ENCODE peak calls at places on chromosome 12, in four cellular contexts. K is K562, H is upper lobe of left lung, U is sigmoid colon. Y is an unnamed sample.

GRCh38 chr12:62466018-62466595 is 519 bp upstream of the MON2 start:
- DNase-seq in K (peak), U (peak), H (peak), Y (peak)

GRCh38 chr12:29510591-29511174 is 13.2 kb upstream of the OVCH1 start:
- DNase-seq in U (no peak), K (no peak), H (no peak), Y (peak)

GRCh38 chr12:121894633-121895032 is 6.0 kb downstream of the PSMD9 start:
- DNase-seq in K (no peak), H (no peak), U (peak), Y (peak)

GRCh38 chr12:58465418-58465817 is 454.9 kb downstream of the LRIG3 start:
- DNase-seq in H (no peak), U (no peak), K (no peak), Y (no peak)

GRCh38 chr12:52052471-52053186 is 1.4 kb downstream of the NR4A1 start:
- DNase-seq in U (peak), K (peak), H (peak), Y (peak)

GRCh38 chr12:119180380-119181040 is 1.8 kb downstream of the HSPB8 start:
- DNase-seq in U (peak), K (peak), H (peak), Y (no peak)

GRCh38 chr12:2666411-2666810 is 128.4 kb upstream of the FKBP4 start:
- DNase-seq in H (no peak), U (peak), K (no peak), Y (no peak)

GRCh38 chr12:29282452-29282851 is 98.5 kb downstream of the ERGIC2 start:
- DNase-seq in H (no peak), K (no peak), U (no peak), Y (no peak)

GRCh38 chr12:65016881-65017650 is 104.0 kb downstream of the WIF1 start:
- DNase-seq in K (no peak), H (no peak), U (no peak), Y (no peak)

GRCh38 chr12:94184995-94185711 is 36.8 kb downstream of the PLXNC1 start:
- DNase-seq in K (no peak), U (no peak), H (no peak), Y (no peak)

GRCh38 chr12:44616385-44616784 is 259.7 kb downstream of the NELL2 start:
- DNase-seq in K (no peak), H (no peak), U (no peak), Y (no peak)

GRCh38 chr12:110543252-110543959 is 39.7 kb downstream of the PPTC7 start:
- DNase-seq in U (peak), H (peak), K (no peak), Y (no peak)

GRCh38 chr12:132803883-132804282 is 24.8 kb downstream of the GOLGA3 start:
- DNase-seq in H (no peak), K (no peak), U (no peak), Y (no peak)

GRCh38 chr12:124578445-124578844 is 11.0 kb upstream of the NCOR2 start:
- DNase-seq in U (no peak), K (no peak), H (no peak), Y (no peak)

GRCh38 chr12:94790822-94791221 is 140.5 kb upstream of the TMCC3 start:
- DNase-seq in H (no peak), K (no peak), U (no peak), Y (no peak)

GRCh38 chr12:3795096-3795799 is 42.3 kb upstream of the CRACR2A start:
- DNase-seq in H (no peak), K (no peak), U (no peak), Y (no peak)

GRCh38 chr12:12442548-12443071 is 85.7 kb downstream of the BORCS5 start:
- DNase-seq in U (no peak), H (no peak), K (peak), Y (no peak)

GRCh38 chr12:111035578-111036301 is 115.4 kb upstream of the MYL2 start:
- DNase-seq in H (no peak), U (no peak), K (no peak), Y (peak)

GRCh38 chr12:25436206-25436912 is 116.7 kb downstream of the LMNTD1 start:
- DNase-seq in U (no peak), H (no peak), K (peak), Y (peak)

GRCh38 chr12:29944269-29945000 is 160.7 kb upstream of the TMTC1 start:
- DNase-seq in H (no peak), K (no peak), U (no peak), Y (no peak)

GRCh38 chr12:12901158-12901791 is 9.9 kb downstream of the GPRC5A start:
- DNase-seq in K (no peak), U (peak), H (peak), Y (no peak)

GRCh38 chr12:64104376-64104775 is 117.7 kb downstream of the KICS2 start:
- DNase-seq in U (peak), K (no peak), H (no peak), Y (no peak)

GRCh38 chr12:2627343-2628191 is 167.2 kb upstream of the FKBP4 start:
- DNase-seq in H (no peak), U (no peak), K (no peak), Y (no peak)

GRCh38 chr12:114767906-114768697 is 84.1 kb upstream of the TBX3 start:
- DNase-seq in H (no peak), K (no peak), U (no peak), Y (no peak)

DNA sequence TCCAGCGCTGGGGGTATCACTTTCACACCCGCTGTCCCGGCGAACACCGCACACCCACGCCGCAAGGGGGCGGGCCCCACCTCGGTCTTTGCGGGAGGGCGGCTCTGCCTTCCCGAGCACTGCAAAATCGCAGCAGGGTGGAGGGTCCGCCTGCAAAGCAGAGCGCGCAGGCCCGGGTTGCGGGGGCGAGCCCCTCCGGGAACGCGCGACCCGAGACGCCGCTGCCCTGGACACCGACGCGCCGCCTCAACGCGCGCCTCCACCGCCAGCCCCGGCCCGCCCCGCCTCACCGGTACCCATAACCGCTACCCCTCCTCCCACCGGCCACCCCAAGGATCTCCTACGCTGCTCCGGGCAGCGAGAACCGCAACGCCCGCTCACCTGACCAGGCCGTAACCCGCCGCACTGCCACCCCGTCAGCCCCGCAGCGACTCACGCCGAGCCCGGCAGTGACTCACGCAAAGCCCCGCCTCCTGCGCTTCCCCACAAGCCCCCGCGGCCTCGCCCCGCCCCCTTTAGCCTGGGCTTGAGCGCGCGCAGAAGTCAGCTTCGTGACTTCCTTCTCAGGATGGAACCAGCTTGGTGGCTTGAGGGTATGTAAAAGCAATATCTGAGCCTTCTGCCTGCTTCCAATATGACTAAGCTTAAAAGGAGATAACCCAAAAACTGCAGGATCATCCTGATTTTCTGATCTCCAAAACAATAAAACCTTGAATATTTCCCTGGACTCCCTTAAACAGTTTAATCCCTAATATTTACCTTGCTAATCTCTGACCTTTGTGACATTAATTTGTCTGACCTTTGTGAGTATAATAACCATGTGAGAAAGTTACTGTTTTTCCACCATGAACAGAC is at the start of gene RPAP3:
- DNase-seq in H (peak), K (peak), U (peak), Y (peak)
- TF ChIP-seq POLR2AphosphoS5 in H (peak), K (peak), U (peak), Y (peak)

GRCh38 chr12:53096761-53097160 is 706 bp upstream of the IGFBP6 start:
- DNase-seq in H (no peak), K (no peak), U (peak), Y (peak)

GRCh38 chr12:53098354-53098981 is 1.0 kb downstream of the IGFBP6 start:
- DNase-seq in H (no peak), K (peak), U (peak), Y (peak)

GRCh38 chr12:53098982-53099651 is 1.6 kb downstream of the IGFBP6 start:
- DNase-seq in K (peak), U (peak), H (peak), Y (peak)

GRCh38 chr12:53097207-53097563 is 282 bp upstream of the IGFBP6 start:
- DNase-seq in H (no peak), K (no peak), U (peak), Y (peak)

DNA sequence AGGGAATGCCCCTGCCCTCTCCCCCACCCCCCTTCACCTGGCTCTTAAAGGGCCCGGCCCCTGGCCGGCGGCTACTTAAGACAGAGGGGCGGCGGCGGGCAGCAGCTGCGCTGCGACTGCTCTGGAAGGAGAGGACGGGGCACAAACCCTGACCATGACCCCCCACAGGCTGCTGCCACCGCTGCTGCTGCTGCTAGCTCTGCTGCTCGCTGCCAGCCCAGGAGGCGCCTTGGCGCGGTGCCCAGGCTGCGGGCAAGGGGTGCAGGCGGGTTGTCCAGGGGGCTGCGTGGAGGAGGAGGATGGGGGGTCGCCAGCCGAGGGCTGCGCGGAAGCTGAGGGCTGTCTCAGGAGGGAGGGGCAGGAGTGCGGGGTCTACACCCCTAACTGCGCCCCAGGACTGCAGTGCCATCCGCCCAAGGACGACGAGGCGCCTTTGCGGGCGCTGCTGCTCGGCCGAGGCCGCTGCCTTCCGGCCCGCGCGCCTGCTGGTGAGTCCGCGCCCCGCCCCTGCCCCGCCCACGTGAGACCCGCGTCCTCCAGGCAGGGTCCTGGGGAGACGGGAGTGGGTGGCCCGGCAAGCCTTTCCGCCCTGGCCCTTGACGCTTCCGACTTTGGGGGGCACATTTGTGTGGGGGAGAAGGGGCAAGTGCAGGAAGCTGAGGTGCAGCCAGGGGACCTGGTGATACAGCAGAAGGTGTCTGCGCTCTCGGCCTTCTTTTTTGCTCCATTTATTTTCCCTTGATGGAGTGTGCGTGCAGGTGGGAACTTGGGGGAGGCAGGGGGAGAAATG is at the start of gene IGFBP6:
- DNase-seq in U (peak), K (peak), H (peak), Y (peak)
- TF ChIP-seq POLR2AphosphoS5 in U (peak), K (no peak), H (no peak), Y (no peak)

DNA sequence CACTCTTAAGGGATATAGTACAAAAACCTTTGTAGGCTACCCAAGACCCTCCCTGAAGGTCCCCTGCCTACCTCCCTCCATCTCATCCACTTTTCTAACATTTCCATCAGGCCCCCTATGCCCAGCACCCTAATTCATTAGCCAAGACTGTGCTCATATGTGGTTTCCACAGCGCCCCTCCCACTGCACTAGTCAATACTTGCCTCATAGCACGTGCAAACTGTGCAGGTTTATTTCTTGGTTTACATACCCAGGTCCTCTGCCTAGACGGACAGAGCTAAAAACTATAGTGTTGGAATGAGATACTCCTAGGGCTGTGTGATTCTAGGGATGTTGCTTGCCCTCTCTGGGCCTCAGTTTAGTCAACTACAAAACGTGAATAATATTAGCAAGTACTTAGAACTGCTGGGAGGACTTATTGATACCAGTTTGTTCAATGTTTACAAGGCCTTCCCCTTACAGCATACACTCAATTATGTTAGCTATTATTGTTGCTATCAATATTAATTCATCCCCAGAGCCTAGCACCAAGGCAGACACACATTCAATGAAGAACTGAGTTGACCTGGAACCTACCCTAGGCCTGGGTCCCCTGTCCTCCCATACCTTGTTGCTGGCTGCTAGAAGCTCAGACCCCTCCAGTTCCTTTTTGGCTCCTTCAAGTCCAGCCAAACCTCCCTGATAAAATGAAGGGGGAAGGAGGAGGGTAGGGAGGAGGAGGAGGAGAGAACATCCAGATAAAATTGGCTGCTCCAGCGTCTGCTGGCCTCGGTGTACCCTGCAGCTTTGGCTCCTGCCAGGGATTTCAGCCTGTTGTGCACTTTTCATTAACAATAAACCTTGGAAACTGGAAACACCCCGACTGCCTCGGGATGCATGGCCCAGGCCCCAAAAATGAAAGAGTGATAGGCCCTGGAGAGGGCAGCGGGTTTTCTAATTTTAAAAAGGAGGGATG is 50.2 kb downstream of the NUAK1 start:
- DNase-seq in U (no peak), K (no peak), H (no peak), Y (no peak)
- TF ChIP-seq POLR2AphosphoS5 in U (no peak), K (no peak), H (no peak), Y (no peak)

GRCh38 chr12:6925239-6925542 is 2.6 kb upstream of the ATN1 start:
- DNase-seq in K (no peak), H (no peak), U (no peak), Y (no peak)

GRCh38 chr12:6923851-6924250 is 3.9 kb upstream of the ATN1 start:
- DNase-seq in U (peak), K (no peak), H (no peak), Y (no peak)

GRCh38 chr12:6927379-6927991 is at the start of gene ATN1:
- DNase-seq in K (peak), U (peak), H (peak), Y (peak)

GRCh38 chr12:6927999-6928702 is 392 bp downstream of the ATN1 start:
- DNase-seq in K (peak), H (no peak), U (no peak), Y (peak)

GRCh38 chr12:6925543-6926279 is 2.0 kb upstream of the ATN1 start:
- DNase-seq in U (peak), K (no peak), H (peak), Y (peak)
- TF ChIP-seq POLR2AphosphoS5 in U (peak), K (no peak), H (peak), Y (peak)